ENCODE peak calls at places on chromosomes 12 and 14, in eight cellular contexts. R is CD8-positive, alpha-beta T cell; O is AG04450; B is fibroblast of pulmonary artery; G is pancreas; U is esophagus squamous epithelium; N is A549; C is cardiac muscle cell. T is an unnamed sample.
A peak's percentile ranks its signal among the peaks of the same experiment; 100 is the strongest.

GRCh38 chr14:67440513-67440912 is 28.5 kb upstream of the PLEK2 start:
- DNase-seq in R (no peak), O (no peak), B (no peak), G (no peak), U (no peak), N (no peak), C (no peak), T (no peak)

GRCh38 chr14:23610090-23610814 is 25.9 kb upstream of the DHRS2 start:
- DNase-seq in R (no peak), O (no peak), B (no peak), G (no peak), U (no peak), N (no peak), C (no peak), T (peak; percentile 62)

GRCh38 chr12:118494776-118495175 is 118.4 kb downstream of the SUDS3 start:
- DNase-seq in R (no peak), O (no peak), B (no peak), G (no peak), U (no peak), N (no peak), C (no peak), T (no peak)

GRCh38 chr12:101570022-101570421 is 24.7 kb upstream of the MYBPC1 start:
- DNase-seq in R (no peak), O (peak; percentile 15), B (peak; percentile 59), G (no peak), U (no peak), N (peak; percentile 43), C (no peak), T (peak; percentile 5)

GRCh38 chr14:20441466-20441865 is 5.5 kb upstream of the KLHL33 start:
- DNase-seq in R (no peak), O (no peak), B (no peak), G (no peak), U (no peak), N (no peak), C (no peak), T (no peak)

GRCh38 chr14:90518941-90519256 is 122.1 kb downstream of the CALM1 start:
- DNase-seq in R (no peak), O (no peak), B (no peak), G (peak; percentile 52), U (no peak), N (peak; percentile 46), C (no peak), T (peak; percentile 51)

GRCh38 chr12:9606247-9606646 is 1.5 kb downstream of the KLRB1 start:
- DNase-seq in R (no peak), O (no peak), B (no peak), G (no peak), U (no peak), N (no peak), C (no peak), T (no peak)

GRCh38 chr12:56157201-56158028 is 744 bp upstream of the MYL6 start:
- DNase-seq in R (peak; percentile 18), O (peak; percentile 64), B (peak; percentile 89), G (peak; percentile 82), U (no peak), N (peak; percentile 87), C (peak; percentile 84), T (peak; percentile 36)

GRCh38 chr12:73863541-73863940 is 674.1 kb upstream of the ATXN7L3B start:
- DNase-seq in R (no peak), O (no peak), B (peak; percentile 34), G (no peak), U (no peak), N (peak; percentile 2), C (no peak), T (no peak)

GRCh38 chr12:42162940-42163339 is 18.3 kb upstream of the GXYLT1 start:
- DNase-seq in R (no peak), O (no peak), B (no peak), G (no peak), U (no peak), N (no peak), C (no peak), T (no peak)

GRCh38 chr12:102659200-102659911 is 179.0 kb upstream of the IGF1 start:
- DNase-seq in R (no peak), O (no peak), B (no peak), G (no peak), U (no peak), N (peak; percentile 6), C (no peak), T (no peak)

GRCh38 chr14:41302776-41303175 is 303.9 kb upstream of the LRFN5 start:
- DNase-seq in R (no peak), O (no peak), B (no peak), G (no peak), U (no peak), N (no peak), C (no peak), T (no peak)

GRCh38 chr12:45712319-45712718 is 17.2 kb upstream of the ARID2 start:
- DNase-seq in R (no peak), O (no peak), B (no peak), G (no peak), U (no peak), N (no peak), C (no peak), T (no peak)

GRCh38 chr14:92495041-92495440 is 18.5 kb upstream of the RIN3 start:
- DNase-seq in R (no peak), O (no peak), B (peak; percentile 60), G (no peak), U (no peak), N (peak; percentile 35), C (no peak), T (no peak)

GRCh38 chr12:33429468-33429867 is 10.2 kb downstream of the SYT10 start:
- DNase-seq in R (no peak), O (no peak), B (no peak), G (no peak), U (no peak), N (no peak), C (no peak), T (no peak)

GRCh38 chr12:118606690-118607089 is 230.3 kb downstream of the SUDS3 start:
- DNase-seq in R (no peak), O (no peak), B (no peak), G (no peak), U (no peak), N (no peak), C (no peak), T (no peak)

GRCh38 chr12:98885778-98886177 is 240.7 kb downstream of the APAF1 start:
- DNase-seq in R (no peak), O (no peak), B (no peak), G (no peak), U (no peak), N (no peak), C (no peak), T (no peak)

DNA sequence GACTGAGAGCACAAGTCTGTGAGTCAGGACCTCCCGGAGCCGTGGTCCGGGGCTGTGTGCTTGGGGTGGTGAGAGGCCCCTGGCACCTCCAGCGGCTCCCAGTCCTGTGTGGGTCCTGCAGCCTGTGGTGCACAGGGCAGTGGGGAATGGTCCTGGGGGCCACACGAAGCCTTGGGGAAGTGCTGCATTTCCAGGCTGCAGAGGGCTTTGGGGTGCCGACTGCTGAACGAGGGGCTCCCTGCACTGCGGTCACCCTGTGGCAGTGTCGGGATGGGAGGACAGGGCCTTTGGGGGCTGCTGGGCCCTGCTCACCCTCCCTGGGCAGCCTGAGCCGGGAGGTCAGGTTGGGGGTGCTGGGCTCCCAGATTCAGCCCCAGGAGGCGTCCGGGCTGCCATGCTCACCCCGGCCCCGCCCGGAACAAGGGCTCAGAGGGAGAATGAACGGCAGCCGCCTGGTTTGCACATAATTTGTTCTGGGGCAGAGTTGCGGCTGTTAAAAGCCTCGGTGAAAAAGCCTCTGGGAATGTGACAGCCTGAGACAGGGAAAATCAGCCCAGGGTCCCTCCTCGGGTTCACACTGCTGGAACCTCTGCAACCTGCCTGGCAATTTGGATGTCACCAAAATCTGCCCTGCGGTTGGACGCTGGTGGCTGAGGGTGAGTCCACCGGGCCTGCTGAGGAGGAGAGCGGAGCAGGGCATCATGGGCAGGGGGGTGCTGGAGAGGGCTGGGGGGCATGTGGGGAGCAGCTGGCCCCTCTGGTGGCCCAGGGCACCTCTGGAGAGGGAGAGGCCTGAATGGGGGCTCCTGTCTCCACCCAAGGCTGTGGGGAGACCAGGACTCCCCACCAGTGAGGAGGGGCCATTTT is 109.2 kb downstream of the KIF26A start:
- DNase-seq in R (no peak), O (no peak), B (no peak), G (peak; percentile 56), U (no peak), N (no peak), C (no peak), T (no peak)
- H3K4me3 ChIP-seq in R (no peak overlapping the region), O (no peak overlapping the region), B (no peak overlapping the region), G (no peak overlapping the region), U (no peak overlapping the region), N (no peak overlapping the region), C (no peak overlapping the region), T (no peak overlapping the region)

DNA sequence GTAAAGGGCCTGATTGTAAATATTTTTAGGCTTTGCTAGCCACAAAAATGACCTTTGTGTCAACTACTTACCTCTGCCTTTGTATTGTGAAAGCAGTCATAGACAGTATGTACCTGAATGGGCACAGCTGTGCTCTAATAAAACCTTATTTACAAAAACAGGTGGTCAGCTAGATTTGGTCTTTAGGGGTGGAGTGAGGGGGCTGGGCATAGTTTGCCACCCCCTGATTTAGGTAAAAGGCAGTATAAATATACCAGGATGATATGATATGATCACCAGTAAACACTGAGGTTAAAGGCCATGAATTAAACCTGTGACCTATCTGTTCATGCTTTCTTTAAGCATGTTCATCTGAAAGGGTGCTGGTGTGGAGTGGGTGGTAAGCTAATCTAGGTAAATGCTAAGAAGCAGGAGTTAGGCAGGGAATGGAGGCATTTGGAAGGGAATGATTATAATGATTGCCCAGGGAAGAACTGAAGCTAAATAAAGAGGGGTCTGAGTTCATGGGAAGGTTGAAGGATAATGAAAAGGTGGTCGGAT is 77.1 kb upstream of the BCAT1 start:
- DNase-seq in R (no peak), O (no peak), B (no peak), G (no peak), U (no peak), N (no peak), C (no peak), T (no peak)
- H3K4me3 ChIP-seq in R (no peak overlapping the region), O (no peak overlapping the region), B (no peak overlapping the region), G (no peak overlapping the region), U (no peak overlapping the region), N (no peak overlapping the region), C (no peak overlapping the region), T (no peak overlapping the region)

GRCh38 chr12:130748786-130749185 is 32.7 kb upstream of the RIMBP2 start:
- DNase-seq in R (no peak), O (no peak), B (no peak), G (no peak), U (no peak), N (no peak), C (no peak), T (no peak)

GRCh38 chr12:130752692-130753230 is 36.7 kb upstream of the RIMBP2 start:
- DNase-seq in R (no peak), O (no peak), B (no peak), G (no peak), U (no peak), N (no peak), C (peak; percentile 36), T (no peak)

GRCh38 chr12:130754234-130755001 is 38.3 kb upstream of the RIMBP2 start:
- DNase-seq in R (no peak), O (no peak), B (no peak), G (no peak), U (no peak), N (no peak), C (no peak), T (no peak)
- H3K4me3 ChIP-seq in R (peak overlapping the region; percentile 28), O (no peak overlapping the region), B (no peak overlapping the region), G (no peak overlapping the region), U (no peak overlapping the region), N (no peak overlapping the region), C (no peak overlapping the region), T (no peak overlapping the region)

DNA sequence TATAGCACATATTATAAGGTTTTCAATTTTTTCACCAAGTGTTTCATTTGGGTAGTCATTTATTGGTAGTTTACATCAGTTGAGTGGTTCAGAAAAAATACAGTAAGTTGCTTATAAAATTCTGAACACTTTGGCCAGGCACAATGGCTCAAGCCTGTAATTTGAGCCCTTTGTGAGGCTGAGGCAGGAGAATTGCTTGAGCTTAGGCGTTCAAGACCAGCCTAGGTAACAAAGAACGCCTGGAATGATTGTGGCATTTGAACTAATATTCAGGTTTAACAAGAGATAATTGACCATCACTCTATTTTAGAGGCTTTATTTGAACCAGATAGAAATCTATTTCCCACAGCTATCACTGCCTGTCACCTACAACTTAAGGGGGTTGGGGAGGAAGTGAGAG is 22.7 kb downstream of the HIF1A start:
- DNase-seq in R (no peak), O (no peak), B (no peak), G (no peak), U (no peak), N (no peak), C (no peak), T (no peak)
- H3K4me3 ChIP-seq in R (no peak overlapping the region), O (no peak overlapping the region), B (peak overlapping the region; percentile 32), G (no peak overlapping the region), U (no peak overlapping the region), N (no peak overlapping the region), C (no peak overlapping the region), T (no peak overlapping the region)